ENCODE peak calls at places on chromosomes 7 and 10, in five cellular contexts. One of them, this sample, is unnamed.
A peak's percentile ranks its signal among the peaks of the same experiment; 100 is the strongest.

GRCh38 chr10:107434201-107434600 is 269.7 kb upstream of the SORCS1 start:
- DNase-seq in neural progenitor cell: no peak
- DNase-seq in cardiac fibroblast: no peak
- DNase-seq in endodermal cell: no peak
- DNase-seq in dorsolateral prefrontal cortex: no peak
- DNase-seq in this sample: no peak

GRCh38 chr10:101693701-101694055 is 1.3 kb downstream of the FBXW4 start:
- DNase-seq in neural progenitor cell: no peak
- DNase-seq in cardiac fibroblast: peak; percentile 64
- DNase-seq in endodermal cell: no peak
- DNase-seq in dorsolateral prefrontal cortex: no peak
- DNase-seq in this sample: no peak

GRCh38 chr10:69845574-69846251 is 44.0 kb downstream of the COL13A1 start:
- DNase-seq in neural progenitor cell: no peak
- DNase-seq in cardiac fibroblast: peak; percentile 70
- DNase-seq in endodermal cell: no peak
- DNase-seq in dorsolateral prefrontal cortex: no peak
- DNase-seq in this sample: no peak

GRCh38 chr7:149524399-149524798 is 26.8 kb upstream of the ZNF746 start:
- DNase-seq in neural progenitor cell: no peak
- DNase-seq in cardiac fibroblast: no peak
- DNase-seq in endodermal cell: no peak
- DNase-seq in dorsolateral prefrontal cortex: no peak
- DNase-seq in this sample: no peak

GRCh38 chr7:132125872-132126595 is 450.2 kb downstream of the PLXNA4 start:
- DNase-seq in neural progenitor cell: no peak
- DNase-seq in cardiac fibroblast: no peak
- DNase-seq in endodermal cell: no peak
- DNase-seq in dorsolateral prefrontal cortex: no peak
- DNase-seq in this sample: no peak

GRCh38 chr7:4751398-4751947 is 23.9 kb upstream of the AP5Z1 start:
- DNase-seq in neural progenitor cell: no peak
- DNase-seq in cardiac fibroblast: no peak
- DNase-seq in endodermal cell: no peak
- DNase-seq in dorsolateral prefrontal cortex: peak; percentile 60
- DNase-seq in this sample: no peak

GRCh38 chr10:102602272-102603045 is 41.8 kb upstream of the TRIM8 start:
- DNase-seq in neural progenitor cell: no peak
- DNase-seq in cardiac fibroblast: peak; percentile 83
- DNase-seq in endodermal cell: no peak
- DNase-seq in dorsolateral prefrontal cortex: no peak
- DNase-seq in this sample: no peak

GRCh38 chr10:71087622-71088021 is 124.7 kb upstream of the UNC5B start:
- DNase-seq in neural progenitor cell: no peak
- DNase-seq in cardiac fibroblast: no peak
- DNase-seq in endodermal cell: no peak
- DNase-seq in dorsolateral prefrontal cortex: no peak
- DNase-seq in this sample: peak; percentile 22

GRCh38 chr10:3886191-3886590 is 101.2 kb upstream of the KLF6 start:
- DNase-seq in neural progenitor cell: peak; percentile 70
- DNase-seq in cardiac fibroblast: peak; percentile 71
- DNase-seq in endodermal cell: peak; percentile 86
- DNase-seq in dorsolateral prefrontal cortex: no peak
- DNase-seq in this sample: no peak

GRCh38 chr10:97640868-97641811 is 669 bp downstream of the PI4K2A start:
- DNase-seq in neural progenitor cell: peak; percentile 70
- DNase-seq in cardiac fibroblast: peak; percentile 67
- DNase-seq in endodermal cell: peak; percentile 83
- DNase-seq in dorsolateral prefrontal cortex: peak; percentile 29
- DNase-seq in this sample: no peak

GRCh38 chr10:44042075-44042770 is 342.7 kb downstream of the CXCL12 start:
- DNase-seq in neural progenitor cell: no peak
- DNase-seq in cardiac fibroblast: no peak
- DNase-seq in endodermal cell: no peak
- DNase-seq in dorsolateral prefrontal cortex: no peak
- DNase-seq in this sample: no peak

DNA sequence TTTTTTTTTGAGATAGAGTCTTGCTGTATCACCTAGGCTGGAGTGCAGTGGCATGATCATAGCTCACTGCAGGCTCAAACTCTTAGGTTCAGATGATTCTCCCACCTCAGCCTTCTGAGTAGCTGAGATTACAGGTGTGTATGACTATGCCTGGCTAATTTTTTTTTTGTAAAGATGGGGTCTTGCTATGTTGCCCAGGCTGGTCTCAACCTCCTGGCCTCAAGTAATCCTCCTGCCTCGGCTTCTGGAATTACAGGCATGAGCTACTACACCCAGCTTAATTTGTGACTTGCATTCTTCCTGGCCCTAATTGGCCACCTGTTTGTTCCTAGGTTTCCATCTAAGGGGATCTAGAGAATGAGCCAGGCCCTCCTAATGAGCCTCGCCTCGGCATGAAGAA is 9.3 kb downstream of the ARHGAP22 start:
- DNase-seq in neural progenitor cell: peak; percentile 29
- DNase-seq in cardiac fibroblast: no peak
- DNase-seq in endodermal cell: no peak
- DNase-seq in dorsolateral prefrontal cortex: no peak
- DNase-seq in this sample: no peak
- H3K4me3 ChIP-seq in neural progenitor cell: no peak overlapping the region
- H3K4me3 ChIP-seq in cardiac fibroblast: no peak overlapping the region
- H3K4me3 ChIP-seq in endodermal cell: no peak overlapping the region
- H3K4me3 ChIP-seq in dorsolateral prefrontal cortex: no peak overlapping the region
- H3K4me3 ChIP-seq in this sample: no peak overlapping the region

DNA sequence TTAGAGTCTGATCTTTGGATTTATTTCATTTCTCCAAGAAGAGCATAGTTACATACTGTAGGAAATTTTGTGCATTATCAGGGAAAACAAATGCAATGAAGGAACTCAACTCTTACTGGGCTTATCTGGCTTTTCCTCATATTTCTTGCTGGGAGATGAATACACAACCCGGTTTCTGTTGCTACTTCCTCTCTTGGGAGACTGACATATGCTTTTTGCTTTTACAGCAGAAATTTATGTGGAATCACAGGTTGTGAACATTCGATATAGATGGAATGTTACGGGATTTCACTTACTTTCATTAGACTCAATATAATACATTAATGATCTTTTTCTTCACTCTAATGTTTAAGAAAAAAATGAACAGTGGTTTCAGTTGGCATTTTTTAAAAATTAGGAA is 7.0 kb downstream of the SND1 start:
- DNase-seq in neural progenitor cell: no peak
- DNase-seq in cardiac fibroblast: no peak
- DNase-seq in endodermal cell: no peak
- DNase-seq in dorsolateral prefrontal cortex: no peak
- DNase-seq in this sample: no peak
- H3K4me3 ChIP-seq in neural progenitor cell: no peak overlapping the region
- H3K4me3 ChIP-seq in cardiac fibroblast: no peak overlapping the region
- H3K4me3 ChIP-seq in endodermal cell: no peak overlapping the region
- H3K4me3 ChIP-seq in dorsolateral prefrontal cortex: no peak overlapping the region
- H3K4me3 ChIP-seq in this sample: no peak overlapping the region

DNA sequence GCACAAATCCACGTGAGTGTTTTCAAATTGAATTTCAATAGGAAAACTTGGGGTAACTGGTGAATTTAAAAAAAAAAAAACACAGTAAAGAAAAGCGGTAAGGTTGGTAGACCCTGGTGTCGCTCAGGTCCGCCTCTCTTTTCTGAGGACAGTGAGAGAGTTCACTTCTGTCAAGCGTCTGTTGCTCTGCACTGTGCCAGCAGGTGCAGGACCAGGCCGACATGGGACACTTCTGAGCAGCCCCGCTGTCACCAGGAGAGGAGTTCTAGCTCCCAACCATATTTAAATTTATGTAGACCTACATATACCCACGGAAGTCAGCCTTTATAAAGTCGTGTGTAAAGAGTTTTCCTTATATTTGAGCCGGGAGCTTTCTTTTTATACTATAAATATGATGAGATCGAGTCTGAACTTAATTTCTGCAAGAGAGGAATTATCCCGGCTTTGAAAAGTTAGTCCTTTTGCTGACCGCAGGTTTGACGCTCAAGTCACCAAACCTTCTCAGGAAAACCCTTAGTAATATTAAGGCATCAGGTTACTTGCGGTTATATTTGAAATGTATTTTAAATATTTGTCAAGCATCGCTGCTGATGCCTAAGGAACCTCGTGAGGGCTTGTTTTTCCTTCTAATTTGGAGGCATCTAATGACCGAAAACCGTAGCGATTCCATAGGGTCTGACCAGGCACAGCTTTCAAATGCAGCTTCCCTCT is 550 bp downstream of the IKZF1 start:
- DNase-seq in neural progenitor cell: peak; percentile 43
- DNase-seq in cardiac fibroblast: no peak
- DNase-seq in endodermal cell: no peak
- DNase-seq in dorsolateral prefrontal cortex: no peak
- DNase-seq in this sample: no peak
- H3K4me3 ChIP-seq in neural progenitor cell: peak overlapping the region; percentile 67
- H3K4me3 ChIP-seq in cardiac fibroblast: no peak overlapping the region
- H3K4me3 ChIP-seq in endodermal cell: peak overlapping the region; percentile 75
- H3K4me3 ChIP-seq in dorsolateral prefrontal cortex: peak overlapping the region; percentile 28
- H3K4me3 ChIP-seq in this sample: peak overlapping the region; percentile 19

DNA sequence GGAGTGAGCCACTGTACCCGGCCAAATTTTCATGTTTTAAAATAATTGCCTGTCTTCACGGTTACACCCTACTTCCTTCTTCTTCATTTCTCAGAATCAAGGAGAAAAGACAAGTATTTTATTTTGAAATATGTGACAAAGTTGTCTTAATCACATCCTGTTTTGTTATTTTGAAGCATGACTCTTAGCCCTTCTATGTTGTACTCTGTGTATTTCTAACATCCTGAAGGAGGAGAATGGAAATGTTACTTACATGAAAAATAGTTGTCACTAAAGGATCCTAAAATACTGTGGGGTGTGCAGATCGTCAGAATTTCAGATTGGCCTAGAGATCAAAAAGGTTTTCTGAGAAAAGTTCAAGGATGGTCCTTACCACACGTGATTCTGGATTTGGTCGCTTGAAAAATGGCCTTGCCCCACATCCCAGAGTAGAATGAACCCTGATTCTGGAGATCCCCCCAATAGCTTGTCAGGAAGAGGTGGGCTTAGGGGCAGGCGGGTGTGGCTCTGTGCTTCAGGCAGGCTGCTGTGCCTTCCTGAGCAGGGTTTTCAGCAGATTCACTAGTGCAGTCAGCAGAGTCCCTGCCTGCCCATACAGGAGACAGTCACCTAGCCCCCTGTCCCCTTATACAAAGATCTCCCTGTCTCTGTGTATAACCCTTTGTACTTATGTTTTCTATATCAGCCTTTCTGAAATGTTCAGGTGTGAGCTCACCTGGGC is 8.6 kb downstream of the UPP1 start:
- DNase-seq in neural progenitor cell: no peak
- DNase-seq in cardiac fibroblast: no peak
- DNase-seq in endodermal cell: peak; percentile 31
- DNase-seq in dorsolateral prefrontal cortex: no peak
- DNase-seq in this sample: no peak
- H3K4me3 ChIP-seq in neural progenitor cell: no peak overlapping the region
- H3K4me3 ChIP-seq in cardiac fibroblast: no peak overlapping the region
- H3K4me3 ChIP-seq in endodermal cell: no peak overlapping the region
- H3K4me3 ChIP-seq in dorsolateral prefrontal cortex: no peak overlapping the region
- H3K4me3 ChIP-seq in this sample: no peak overlapping the region

DNA sequence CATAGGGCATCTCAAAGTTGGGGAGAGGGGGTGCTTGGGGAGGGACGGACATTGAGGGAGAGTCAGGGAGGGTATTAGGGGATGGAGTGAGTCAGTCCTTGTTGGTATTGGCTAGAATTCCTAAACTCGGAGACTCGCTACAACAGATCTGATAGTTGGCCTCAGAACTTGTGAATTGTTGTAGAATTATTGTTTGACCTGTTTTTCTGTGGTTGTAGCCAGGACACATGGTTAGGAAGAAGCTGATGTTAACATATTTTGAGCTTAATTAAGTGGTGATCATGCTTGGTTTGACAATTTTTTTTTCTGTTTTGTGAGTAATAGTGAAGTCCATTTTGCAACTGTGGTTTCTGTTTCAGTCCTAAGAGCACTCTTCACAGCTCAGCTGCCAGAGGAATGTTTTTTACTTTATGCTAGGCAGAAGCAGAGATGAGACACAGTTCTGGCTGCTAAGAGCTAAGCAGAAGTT is 1190.3 kb upstream of the C7orf33 start:
- DNase-seq in neural progenitor cell: no peak
- DNase-seq in cardiac fibroblast: peak; percentile 74
- DNase-seq in endodermal cell: no peak
- DNase-seq in dorsolateral prefrontal cortex: no peak
- DNase-seq in this sample: no peak
- H3K4me3 ChIP-seq in neural progenitor cell: no peak overlapping the region
- H3K4me3 ChIP-seq in cardiac fibroblast: no peak overlapping the region
- H3K4me3 ChIP-seq in endodermal cell: no peak overlapping the region
- H3K4me3 ChIP-seq in dorsolateral prefrontal cortex: no peak overlapping the region
- H3K4me3 ChIP-seq in this sample: no peak overlapping the region

DNA sequence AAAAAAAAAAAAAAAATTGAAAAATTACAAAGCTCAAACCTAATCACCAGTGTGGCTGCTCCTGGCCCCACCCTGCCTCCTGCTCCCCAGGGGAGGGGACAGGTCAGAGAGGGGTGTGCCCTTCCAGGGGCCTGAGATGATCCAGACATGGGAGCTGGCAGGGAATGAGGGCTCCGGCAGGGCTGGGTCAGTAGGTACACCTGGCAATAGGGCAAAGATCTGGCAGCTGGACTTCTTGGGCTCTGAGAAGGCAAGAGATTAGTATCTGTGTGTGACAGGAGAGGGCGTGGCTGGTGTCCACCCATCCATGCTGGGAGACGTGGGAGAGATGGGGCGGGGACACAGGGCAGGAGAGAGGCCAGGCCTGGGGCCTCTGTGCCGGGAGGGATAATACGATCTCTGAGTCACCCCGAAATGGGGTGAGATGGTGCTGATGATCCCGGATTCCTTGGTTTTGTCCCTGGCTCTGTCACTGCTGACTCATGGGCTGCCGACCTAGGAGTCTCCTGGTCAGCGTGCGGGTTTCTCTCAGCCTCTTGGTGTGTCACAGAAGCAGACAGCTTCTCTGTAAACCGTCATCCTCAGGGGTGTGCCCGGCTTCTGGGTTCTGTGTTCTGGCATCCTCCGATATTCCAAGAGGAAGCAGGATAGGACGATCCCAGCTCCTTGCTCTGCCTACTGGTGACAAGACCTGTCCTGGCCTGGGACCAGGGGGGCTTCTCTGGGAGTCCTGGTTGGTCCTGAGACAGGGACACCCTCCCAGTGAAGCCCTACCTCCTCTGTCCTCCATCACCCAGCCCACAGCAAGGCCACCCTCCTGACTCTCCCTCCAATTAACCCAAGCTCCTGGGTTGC is 8.2 kb upstream of the CLDN4 start:
- DNase-seq in neural progenitor cell: peak; percentile 51
- DNase-seq in cardiac fibroblast: peak; percentile 71
- DNase-seq in endodermal cell: peak; percentile 67
- DNase-seq in dorsolateral prefrontal cortex: no peak
- DNase-seq in this sample: no peak
- H3K4me3 ChIP-seq in neural progenitor cell: no peak overlapping the region
- H3K4me3 ChIP-seq in cardiac fibroblast: no peak overlapping the region
- H3K4me3 ChIP-seq in endodermal cell: no peak overlapping the region
- H3K4me3 ChIP-seq in dorsolateral prefrontal cortex: no peak overlapping the region
- H3K4me3 ChIP-seq in this sample: no peak overlapping the region

GRCh38 chr10:124259139-124259825 is 159.4 kb downstream of the OAT start:
- DNase-seq in neural progenitor cell: peak; percentile 32
- DNase-seq in cardiac fibroblast: no peak
- DNase-seq in endodermal cell: peak; percentile 72
- DNase-seq in dorsolateral prefrontal cortex: no peak
- DNase-seq in this sample: no peak
- H3K4me3 ChIP-seq in neural progenitor cell: no peak overlapping the region
- H3K4me3 ChIP-seq in cardiac fibroblast: no peak overlapping the region
- H3K4me3 ChIP-seq in endodermal cell: no peak overlapping the region
- H3K4me3 ChIP-seq in dorsolateral prefrontal cortex: no peak overlapping the region
- H3K4me3 ChIP-seq in this sample: no peak overlapping the region

GRCh38 chr7:141944811-141945210 is 2.0 kb downstream of the CLEC5A start:
- DNase-seq in neural progenitor cell: no peak
- DNase-seq in cardiac fibroblast: no peak
- DNase-seq in endodermal cell: no peak
- DNase-seq in dorsolateral prefrontal cortex: no peak
- DNase-seq in this sample: no peak
- H3K4me3 ChIP-seq in neural progenitor cell: no peak overlapping the region
- H3K4me3 ChIP-seq in cardiac fibroblast: no peak overlapping the region
- H3K4me3 ChIP-seq in endodermal cell: no peak overlapping the region
- H3K4me3 ChIP-seq in dorsolateral prefrontal cortex: no peak overlapping the region
- H3K4me3 ChIP-seq in this sample: no peak overlapping the region

GRCh38 chr7:45035371-45035770 is 35.4 kb downstream of the CCM2 start:
- DNase-seq in neural progenitor cell: no peak
- DNase-seq in cardiac fibroblast: no peak
- DNase-seq in endodermal cell: no peak
- DNase-seq in dorsolateral prefrontal cortex: no peak
- DNase-seq in this sample: no peak
- H3K4me3 ChIP-seq in neural progenitor cell: no peak overlapping the region
- H3K4me3 ChIP-seq in cardiac fibroblast: no peak overlapping the region
- H3K4me3 ChIP-seq in endodermal cell: no peak overlapping the region
- H3K4me3 ChIP-seq in dorsolateral prefrontal cortex: no peak overlapping the region
- H3K4me3 ChIP-seq in this sample: no peak overlapping the region